ENCODE peak calls at places on chromosomes 4 and X, in seven cellular contexts. One of them, this sample, is unnamed.

GRCh38 chr4:176340871-176341685 is 21.3 kb downstream of the SPCS3 start:
- DNase-seq in WTC11: no peak
- DNase-seq in K562: peak
- DNase-seq in GM12878: no peak
- DNase-seq in HCT116: no peak
- DNase-seq in H1: no peak
- DNase-seq in HepG2: peak
- DNase-seq in this sample: peak

GRCh38 chr4:176339936-176340761 is 20.4 kb downstream of the SPCS3 start:
- DNase-seq in HCT116: no peak
- DNase-seq in GM12878: no peak
- DNase-seq in HepG2: no peak
- DNase-seq in H1: no peak
- DNase-seq in K562: no peak
- DNase-seq in WTC11: no peak
- DNase-seq in this sample: no peak

GRCh38 chrX:48801281-48802088 is at the start of gene HDAC6:
- DNase-seq in GM12878: peak
- DNase-seq in HepG2: peak
- DNase-seq in H1: peak
- DNase-seq in HCT116: peak
- DNase-seq in K562: peak
- DNase-seq in WTC11: peak
- DNase-seq in this sample: peak

GRCh38 chrX:17022205-17022604 is 75.7 kb downstream of the REPS2 start:
- DNase-seq in HepG2: no peak
- DNase-seq in GM12878: no peak
- DNase-seq in HCT116: no peak
- DNase-seq in H1: no peak
- DNase-seq in K562: no peak
- DNase-seq in WTC11: no peak
- DNase-seq in this sample: no peak

GRCh38 chr4:73520821-73521220 is 39.3 kb downstream of the AFM start:
- DNase-seq in H1: peak
- DNase-seq in HepG2: no peak
- DNase-seq in WTC11: peak
- DNase-seq in GM12878: no peak
- DNase-seq in HCT116: no peak
- DNase-seq in K562: no peak
- DNase-seq in this sample: no peak

GRCh38 chr4:135966936-135967335 is 1565.4 kb downstream of the PCDH18 start:
- DNase-seq in H1: no peak
- DNase-seq in K562: no peak
- DNase-seq in HCT116: no peak
- DNase-seq in HepG2: no peak
- DNase-seq in GM12878: no peak
- DNase-seq in WTC11: no peak
- DNase-seq in this sample: no peak

GRCh38 chrX:39196192-39197102 is 395.2 kb downstream of the MID1IP1 start:
- DNase-seq in HepG2: no peak
- DNase-seq in WTC11: no peak
- DNase-seq in GM12878: peak
- DNase-seq in HCT116: peak
- DNase-seq in H1: no peak
- DNase-seq in K562: peak
- DNase-seq in this sample: no peak

GRCh38 chrX:118971552-118971951 is 2.9 kb upstream of the LONRF3 start:
- DNase-seq in WTC11: no peak
- DNase-seq in H1: no peak
- DNase-seq in HCT116: no peak
- DNase-seq in K562: no peak
- DNase-seq in GM12878: no peak
- DNase-seq in HepG2: no peak
- DNase-seq in this sample: no peak

GRCh38 chr4:143713556-143714289 is 13.2 kb upstream of the FREM3 start:
- DNase-seq in HepG2: no peak
- DNase-seq in H1: no peak
- DNase-seq in GM12878: no peak
- DNase-seq in HCT116: no peak
- DNase-seq in K562: no peak
- DNase-seq in WTC11: no peak
- DNase-seq in this sample: no peak

GRCh38 chr4:26099967-26100366 is 185.9 kb downstream of the SMIM20 start:
- DNase-seq in WTC11: no peak
- DNase-seq in HCT116: no peak
- DNase-seq in H1: no peak
- DNase-seq in HepG2: no peak
- DNase-seq in GM12878: no peak
- DNase-seq in K562: no peak
- DNase-seq in this sample: no peak

GRCh38 chrX:1661048-1661921 is 46.4 kb downstream of the ASMT start:
- DNase-seq in K562: peak
- DNase-seq in H1: peak
- DNase-seq in HCT116: peak
- DNase-seq in WTC11: peak
- DNase-seq in HepG2: peak
- DNase-seq in GM12878: peak
- DNase-seq in this sample: peak

GRCh38 chr4:44638091-44638490 is 13.3 kb downstream of the YIPF7 start:
- DNase-seq in WTC11: no peak
- DNase-seq in HCT116: no peak
- DNase-seq in HepG2: no peak
- DNase-seq in H1: no peak
- DNase-seq in K562: no peak
- DNase-seq in GM12878: no peak
- DNase-seq in this sample: no peak

GRCh38 chr4:178027796-178028195 is 585.6 kb upstream of the AGA start:
- DNase-seq in H1: no peak
- DNase-seq in GM12878: no peak
- DNase-seq in HCT116: no peak
- DNase-seq in K562: no peak
- DNase-seq in WTC11: no peak
- DNase-seq in HepG2: no peak
- DNase-seq in this sample: no peak

GRCh38 chr4:150769845-150770244 is 187.9 kb downstream of the MAB21L2 start:
- DNase-seq in K562: no peak
- DNase-seq in GM12878: no peak
- DNase-seq in H1: no peak
- DNase-seq in HepG2: no peak
- DNase-seq in WTC11: no peak
- DNase-seq in HCT116: peak
- DNase-seq in this sample: no peak

GRCh38 chr4:82268826-82269193 is 105.0 kb downstream of the HNRNPD start:
- DNase-seq in WTC11: no peak
- DNase-seq in HepG2: no peak
- DNase-seq in HCT116: no peak
- DNase-seq in H1: no peak
- DNase-seq in K562: no peak
- DNase-seq in GM12878: no peak
- DNase-seq in this sample: no peak

GRCh38 chr4:32798471-32798870 is 2078.3 kb downstream of the PCDH7 start:
- DNase-seq in K562: no peak
- DNase-seq in H1: no peak
- DNase-seq in WTC11: no peak
- DNase-seq in HCT116: no peak
- DNase-seq in HepG2: no peak
- DNase-seq in GM12878: no peak
- DNase-seq in this sample: no peak

GRCh38 chr4:164239976-164240375 is 514.0 kb upstream of the SMIM31 start:
- DNase-seq in H1: no peak
- DNase-seq in WTC11: no peak
- DNase-seq in HepG2: no peak
- DNase-seq in HCT116: no peak
- DNase-seq in GM12878: no peak
- DNase-seq in K562: no peak
- DNase-seq in this sample: no peak

GRCh38 chr4:142696334-142697122 is 149.6 kb downstream of the INPP4B start:
- DNase-seq in HepG2: no peak
- DNase-seq in H1: no peak
- DNase-seq in HCT116: no peak
- DNase-seq in WTC11: no peak
- DNase-seq in K562: no peak
- DNase-seq in GM12878: no peak
- DNase-seq in this sample: no peak

GRCh38 chr4:134365852-134366251 is 164.3 kb upstream of the PABPC4L start:
- DNase-seq in K562: no peak
- DNase-seq in GM12878: no peak
- DNase-seq in WTC11: no peak
- DNase-seq in H1: no peak
- DNase-seq in HCT116: no peak
- DNase-seq in HepG2: no peak
- DNase-seq in this sample: no peak

GRCh38 chr4:154329268-154329858 is 162.2 kb downstream of the DCHS2 start:
- DNase-seq in GM12878: no peak
- DNase-seq in K562: no peak
- DNase-seq in WTC11: no peak
- DNase-seq in H1: no peak
- DNase-seq in HCT116: no peak
- DNase-seq in HepG2: peak
- DNase-seq in this sample: peak

DNA sequence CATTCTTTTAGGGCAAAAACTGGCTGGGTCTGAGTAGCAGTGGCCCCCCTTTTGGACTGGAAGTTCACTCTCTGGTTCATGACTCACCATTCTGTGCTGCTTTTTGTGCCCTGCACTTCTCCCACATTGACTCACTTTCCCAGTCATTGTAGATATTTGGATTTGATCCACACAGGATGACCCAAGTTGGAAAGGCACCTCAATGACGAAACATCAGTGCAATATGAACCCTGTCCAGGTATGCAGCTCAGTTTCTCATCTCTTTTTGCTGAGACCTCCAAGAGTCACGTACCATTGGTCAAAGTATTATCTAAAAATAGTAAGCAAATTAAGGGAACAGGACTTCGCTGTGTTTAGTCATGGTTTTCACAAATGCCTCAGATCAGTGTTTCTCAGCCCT is 92.7 kb downstream of the CBLL2 start:
- DNase-seq in K562: no peak
- DNase-seq in HCT116: peak
- DNase-seq in GM12878: no peak
- DNase-seq in H1: no peak
- DNase-seq in WTC11: no peak
- DNase-seq in HepG2: no peak
- DNase-seq in this sample: no peak
- TF ChIP-seq SP1 in K562: no peak
- TF ChIP-seq SP1 in HCT116: peak
- TF ChIP-seq SP1 in GM12878: no peak
- TF ChIP-seq SP1 in H1: no peak
- TF ChIP-seq SP1 in WTC11: no peak
- TF ChIP-seq SP1 in HepG2: no peak
- TF ChIP-seq SP1 in this sample: no peak

GRCh38 chr4:128471576-128471975 is 184.0 kb upstream of the PGRMC2 start:
- DNase-seq in GM12878: no peak
- DNase-seq in K562: peak
- DNase-seq in HepG2: no peak
- DNase-seq in WTC11: no peak
- DNase-seq in HCT116: no peak
- DNase-seq in H1: no peak
- DNase-seq in this sample: no peak

GRCh38 chr4:128463006-128463405 is 175.4 kb upstream of the PGRMC2 start:
- DNase-seq in HepG2: no peak
- DNase-seq in WTC11: no peak
- DNase-seq in HCT116: no peak
- DNase-seq in H1: no peak
- DNase-seq in K562: no peak
- DNase-seq in GM12878: no peak
- DNase-seq in this sample: no peak

GRCh38 chr4:128470492-128471053 is 183.0 kb upstream of the PGRMC2 start:
- DNase-seq in K562: no peak
- DNase-seq in GM12878: no peak
- DNase-seq in HepG2: no peak
- DNase-seq in H1: no peak
- DNase-seq in HCT116: no peak
- DNase-seq in WTC11: no peak
- DNase-seq in this sample: no peak

GRCh38 chr4:128465523-128465922 is 177.9 kb upstream of the PGRMC2 start:
- DNase-seq in GM12878: no peak
- DNase-seq in HepG2: no peak
- DNase-seq in K562: no peak
- DNase-seq in H1: no peak
- DNase-seq in HCT116: no peak
- DNase-seq in WTC11: no peak
- DNase-seq in this sample: no peak

GRCh38 chr4:128468485-128468989 is 180.9 kb upstream of the PGRMC2 start:
- DNase-seq in HCT116: no peak
- DNase-seq in GM12878: no peak
- DNase-seq in H1: no peak
- DNase-seq in K562: no peak
- DNase-seq in HepG2: no peak
- DNase-seq in WTC11: no peak
- DNase-seq in this sample: no peak
- TF ChIP-seq SP1 in HCT116: no peak
- TF ChIP-seq SP1 in GM12878: no peak
- TF ChIP-seq SP1 in H1: no peak
- TF ChIP-seq SP1 in K562: no peak
- TF ChIP-seq SP1 in HepG2: no peak
- TF ChIP-seq SP1 in WTC11: no peak
- TF ChIP-seq SP1 in this sample: no peak

GRCh38 chr4:47340914-47341313 is 122.6 kb downstream of the COMMD8 start:
- DNase-seq in H1: no peak
- DNase-seq in K562: no peak
- DNase-seq in HCT116: no peak
- DNase-seq in HepG2: no peak
- DNase-seq in GM12878: no peak
- DNase-seq in WTC11: no peak
- DNase-seq in this sample: no peak
- TF ChIP-seq SP1 in H1: no peak
- TF ChIP-seq SP1 in K562: no peak
- TF ChIP-seq SP1 in HCT116: no peak
- TF ChIP-seq SP1 in HepG2: no peak
- TF ChIP-seq SP1 in GM12878: no peak
- TF ChIP-seq SP1 in WTC11: no peak
- TF ChIP-seq SP1 in this sample: no peak

DNA sequence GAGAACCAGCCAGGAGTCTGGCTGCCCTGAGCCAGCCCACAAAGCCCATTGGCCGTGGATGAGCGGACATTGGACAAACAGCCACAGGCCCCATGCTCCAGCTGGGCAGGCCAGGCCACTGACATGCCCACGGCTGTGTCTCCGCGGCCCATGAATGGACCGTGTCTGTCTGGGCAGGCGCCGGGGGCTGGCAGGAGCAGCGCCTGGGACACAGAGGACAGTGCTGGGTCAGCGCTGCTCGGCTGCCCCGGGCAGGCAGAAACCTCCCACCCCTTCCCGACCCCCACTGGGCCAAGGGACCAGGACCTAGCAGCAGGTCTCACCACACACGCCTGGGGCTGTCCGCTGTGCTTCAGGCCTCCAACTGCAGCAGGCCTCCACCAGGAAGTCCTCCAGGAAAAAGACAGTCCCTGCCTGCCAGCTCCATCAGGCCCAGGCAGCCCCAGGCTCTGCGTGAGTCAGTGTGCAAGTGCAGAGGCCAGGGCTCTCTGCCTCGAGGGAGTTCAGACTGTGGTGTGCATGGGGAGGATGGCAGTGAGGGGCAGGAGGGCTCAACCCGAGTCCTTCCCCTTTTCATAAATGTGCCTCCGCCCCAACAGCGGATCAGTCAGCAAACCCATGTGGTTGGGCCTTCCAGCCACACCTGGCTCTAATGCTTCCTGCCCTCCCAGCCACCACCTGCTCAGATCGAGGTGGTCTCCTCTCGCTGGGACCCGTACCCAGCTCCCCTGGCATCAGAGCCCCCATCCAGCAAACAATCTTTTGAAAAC is 17.2 kb upstream of the FGFR3 start:
- DNase-seq in H1: no peak
- DNase-seq in HCT116: no peak
- DNase-seq in WTC11: no peak
- DNase-seq in GM12878: no peak
- DNase-seq in HepG2: peak
- DNase-seq in K562: no peak
- DNase-seq in this sample: no peak
- TF ChIP-seq SP1 in H1: no peak
- TF ChIP-seq SP1 in HCT116: no peak
- TF ChIP-seq SP1 in WTC11: no peak
- TF ChIP-seq SP1 in GM12878: no peak
- TF ChIP-seq SP1 in HepG2: no peak
- TF ChIP-seq SP1 in K562: no peak
- TF ChIP-seq SP1 in this sample: no peak

This sample was measured in HEK293T.